ENCODE peak calls at places on chromosome 21, in seven cellular contexts. One of them, this sample, is unnamed.

GRCh38 chr21:41752231-41752681 is 14.6 kb downstream of the RIPK4 start:
- DNase-seq in HT-29: no peak
- DNase-seq in NCI-H69: peak; percentile 64
- DNase-seq in IMR-90: peak; percentile 64
- DNase-seq in Calu3: no peak
- DNase-seq in iPS-NIHi11: no peak
- DNase-seq in amniotic stem cell: no peak
- DNase-seq in this sample: no peak

GRCh38 chr21:17784604-17785402 is 34.4 kb downstream of the C21orf91 start:
- DNase-seq in HT-29: no peak
- DNase-seq in NCI-H69: no peak
- DNase-seq in IMR-90: no peak
- DNase-seq in Calu3: no peak
- DNase-seq in iPS-NIHi11: no peak
- DNase-seq in amniotic stem cell: no peak
- DNase-seq in this sample: no peak

GRCh38 chr21:29130234-29130993 is at the start of gene MAP3K7CL:
- DNase-seq in HT-29: no peak
- DNase-seq in NCI-H69: no peak
- DNase-seq in IMR-90: peak; percentile 100
- DNase-seq in Calu3: no peak
- DNase-seq in iPS-NIHi11: no peak
- DNase-seq in amniotic stem cell: peak; percentile 95
- DNase-seq in this sample: no peak

GRCh38 chr21:41560701-41561158 is 52.8 kb upstream of the TMPRSS2 start:
- DNase-seq in HT-29: no peak
- DNase-seq in NCI-H69: no peak
- DNase-seq in IMR-90: no peak
- DNase-seq in Calu3: no peak
- DNase-seq in iPS-NIHi11: no peak
- DNase-seq in amniotic stem cell: no peak
- DNase-seq in this sample: no peak

GRCh38 chr21:14989359-14989758 is 75.4 kb downstream of the NRIP1 start:
- DNase-seq in HT-29: no peak
- DNase-seq in NCI-H69: peak; percentile 88
- DNase-seq in IMR-90: peak; percentile 77
- DNase-seq in Calu3: no peak
- DNase-seq in iPS-NIHi11: no peak
- DNase-seq in amniotic stem cell: no peak
- DNase-seq in this sample: no peak

GRCh38 chr21:44299458-44300261 is at the start of gene PFKL:
- DNase-seq in HT-29: peak; percentile 25
- DNase-seq in NCI-H69: peak; percentile 82
- DNase-seq in IMR-90: peak; percentile 20
- DNase-seq in Calu3: peak; percentile 64
- DNase-seq in iPS-NIHi11: peak; percentile 93
- DNase-seq in amniotic stem cell: peak; percentile 27
- DNase-seq in this sample: peak; percentile 83

GRCh38 chr21:37257526-37257966 is 9.6 kb downstream of the VPS26C start:
- DNase-seq in HT-29: peak; percentile 70
- DNase-seq in NCI-H69: peak; percentile 72
- DNase-seq in IMR-90: peak; percentile 24
- DNase-seq in Calu3: peak; percentile 21
- DNase-seq in iPS-NIHi11: peak; percentile 32
- DNase-seq in amniotic stem cell: no peak
- DNase-seq in this sample: no peak

GRCh38 chr21:19999369-20000272 is 998.6 kb upstream of the NCAM2 start:
- DNase-seq in HT-29: no peak
- DNase-seq in NCI-H69: no peak
- DNase-seq in IMR-90: no peak
- DNase-seq in Calu3: no peak
- DNase-seq in iPS-NIHi11: no peak
- DNase-seq in amniotic stem cell: no peak
- DNase-seq in this sample: no peak

GRCh38 chr21:45320261-45320990 is 32.7 kb upstream of the POFUT2 start:
- DNase-seq in HT-29: no peak
- DNase-seq in NCI-H69: peak; percentile 69
- DNase-seq in IMR-90: no peak
- DNase-seq in Calu3: no peak
- DNase-seq in iPS-NIHi11: peak; percentile 19
- DNase-seq in amniotic stem cell: no peak
- DNase-seq in this sample: peak; percentile 43

GRCh38 chr21:43805275-43805800 is 16.0 kb downstream of the RRP1 start:
- DNase-seq in HT-29: no peak
- DNase-seq in NCI-H69: no peak
- DNase-seq in IMR-90: no peak
- DNase-seq in Calu3: no peak
- DNase-seq in iPS-NIHi11: no peak
- DNase-seq in amniotic stem cell: no peak
- DNase-seq in this sample: no peak

GRCh38 chr21:43340491-43341348 is 86.2 kb downstream of the SIK1 start:
- DNase-seq in HT-29: peak; percentile 64
- DNase-seq in NCI-H69: no peak
- DNase-seq in IMR-90: peak; percentile 95
- DNase-seq in Calu3: peak; percentile 77
- DNase-seq in iPS-NIHi11: no peak
- DNase-seq in amniotic stem cell: peak; percentile 31
- DNase-seq in this sample: no peak

GRCh38 chr21:32807717-32808380 is 36.3 kb upstream of the PAXBP1 start:
- DNase-seq in HT-29: no peak
- DNase-seq in NCI-H69: no peak
- DNase-seq in IMR-90: peak; percentile 38
- DNase-seq in Calu3: no peak
- DNase-seq in iPS-NIHi11: no peak
- DNase-seq in amniotic stem cell: no peak
- DNase-seq in this sample: no peak

GRCh38 chr21:37452222-37452621 is 85.6 kb downstream of the DYRK1A start:
- DNase-seq in HT-29: no peak
- DNase-seq in NCI-H69: peak; percentile 24
- DNase-seq in IMR-90: peak; percentile 94
- DNase-seq in Calu3: no peak
- DNase-seq in iPS-NIHi11: no peak
- DNase-seq in amniotic stem cell: peak; percentile 47
- DNase-seq in this sample: no peak

GRCh38 chr21:42124081-42124480 is 53.0 kb downstream of the UMODL1 start:
- DNase-seq in HT-29: no peak
- DNase-seq in NCI-H69: no peak
- DNase-seq in IMR-90: no peak
- DNase-seq in Calu3: no peak
- DNase-seq in iPS-NIHi11: no peak
- DNase-seq in amniotic stem cell: no peak
- DNase-seq in this sample: no peak

GRCh38 chr21:27476696-27477095 is 509.8 kb upstream of the ADAMTS5 start:
- DNase-seq in HT-29: no peak
- DNase-seq in NCI-H69: no peak
- DNase-seq in IMR-90: peak; percentile 62
- DNase-seq in Calu3: no peak
- DNase-seq in iPS-NIHi11: no peak
- DNase-seq in amniotic stem cell: no peak
- DNase-seq in this sample: no peak

GRCh38 chr21:35394634-35395369 is 345.7 kb upstream of the RUNX1 start:
- DNase-seq in HT-29: no peak
- DNase-seq in NCI-H69: no peak
- DNase-seq in IMR-90: no peak
- DNase-seq in Calu3: no peak
- DNase-seq in iPS-NIHi11: no peak
- DNase-seq in amniotic stem cell: no peak
- DNase-seq in this sample: no peak

GRCh38 chr21:33308586-33309490 is 15.9 kb upstream of the IFNAR1 start:
- DNase-seq in HT-29: no peak
- DNase-seq in NCI-H69: peak; percentile 80
- DNase-seq in IMR-90: peak; percentile 55
- DNase-seq in Calu3: no peak
- DNase-seq in iPS-NIHi11: no peak
- DNase-seq in amniotic stem cell: no peak
- DNase-seq in this sample: no peak

GRCh38 chr21:15022608-15023261 is 42.1 kb downstream of the NRIP1 start:
- DNase-seq in HT-29: no peak
- DNase-seq in NCI-H69: no peak
- DNase-seq in IMR-90: peak; percentile 28
- DNase-seq in Calu3: no peak
- DNase-seq in iPS-NIHi11: no peak
- DNase-seq in amniotic stem cell: no peak
- DNase-seq in this sample: no peak